ENCODE peak calls at places on chromosomes 2 and 18, in four cellular contexts. F is GM20000, D is bronchial epithelial cell, X is ovary. W is an unnamed sample.

GRCh38 chr18:49238433-49239042 is 221.9 kb downstream of the DYM start:
- DNase-seq in F (no peak), D (peak), X (no peak), W (no peak)

GRCh38 chr2:181122601-181123000 is 142.2 kb downstream of the UBE2E3 start:
- DNase-seq in F (no peak), D (no peak), X (no peak), W (no peak)

GRCh38 chr18:56068030-56068671 is 480.2 kb upstream of the TCF4 start:
- DNase-seq in F (no peak), D (peak), X (peak), W (no peak)

GRCh38 chr18:45774065-45774521 is 50.1 kb downstream of the SLC14A1 start:
- DNase-seq in F (no peak), D (peak), X (no peak), W (no peak)

GRCh38 chr2:85797959-85798358 is 44.2 kb downstream of the ATOH8 start:
- DNase-seq in F (no peak), D (peak), X (peak), W (no peak)

GRCh38 chr2:157725856-157726255 is 97.2 kb upstream of the ACVR1C start:
- DNase-seq in F (no peak), D (no peak), X (no peak), W (no peak)

GRCh38 chr2:239312741-239313246 is 88.0 kb downstream of the HDAC4 start:
- DNase-seq in F (no peak), D (no peak), X (peak), W (peak)

GRCh38 chr2:54503192-54503591 is 47.1 kb downstream of the SPTBN1 start:
- DNase-seq in F (peak), D (peak), X (peak), W (no peak)

GRCh38 chr2:221530653-221531037 is 41.5 kb downstream of the EPHA4 start:
- DNase-seq in F (no peak), D (no peak), X (no peak), W (no peak)

GRCh38 chr2:4674007-4674406 is 970.6 kb downstream of the DCDC2C start:
- DNase-seq in F (no peak), D (no peak), X (no peak), W (no peak)

GRCh38 chr2:159714586-159714930 is 2.3 kb downstream of the MARCHF7 start:
- DNase-seq in F (no peak), D (no peak), X (no peak), W (no peak)

GRCh38 chr2:106996136-106996769 is 110.3 kb upstream of the ST6GAL2 start:
- DNase-seq in F (no peak), D (no peak), X (no peak), W (no peak)

GRCh38 chr2:132886574-132886973 is 216.6 kb upstream of the LYPD1 start:
- DNase-seq in F (no peak), D (no peak), X (no peak), W (no peak)

GRCh38 chr2:120053891-120054290 is 41.0 kb downstream of the EPB41L5 start:
- DNase-seq in F (no peak), D (peak), X (no peak), W (no peak)

GRCh38 chr2:36965751-36966369 is 476 bp downstream of the STRN start:
- DNase-seq in F (peak), D (peak), X (no peak), W (no peak)

GRCh38 chr2:106192752-106193490 is 1.2 kb downstream of the UXS1 start:
- DNase-seq in F (peak), D (peak), X (no peak), W (no peak)

GRCh38 chr2:144111443-144111842 is 408.5 kb downstream of the ZEB2 start:
- DNase-seq in F (no peak), D (no peak), X (no peak), W (no peak)

GRCh38 chr18:48933578-48934399 is 17.0 kb downstream of the SMAD7 start:
- DNase-seq in F (no peak), D (no peak), X (peak), W (no peak)

GRCh38 chr18:13653746-13654455 is 72.5 kb downstream of the FAM210A start:
- DNase-seq in F (no peak), D (no peak), X (no peak), W (no peak)

GRCh38 chr2:175004980-175005832 is at the start of gene CHN1:
- DNase-seq in F (peak), D (no peak), X (peak), W (peak)
- TF ChIP-seq CTCF in F (no peak), D (no peak), X (no peak), W (peak)

GRCh38 chr2:195657634-195658540 is 861 bp downstream of the SLC39A10 start:
- DNase-seq in F (peak), D (peak), X (peak), W (peak)
- TF ChIP-seq CTCF in F (no peak), D (no peak), X (no peak), W (no peak)

DNA sequence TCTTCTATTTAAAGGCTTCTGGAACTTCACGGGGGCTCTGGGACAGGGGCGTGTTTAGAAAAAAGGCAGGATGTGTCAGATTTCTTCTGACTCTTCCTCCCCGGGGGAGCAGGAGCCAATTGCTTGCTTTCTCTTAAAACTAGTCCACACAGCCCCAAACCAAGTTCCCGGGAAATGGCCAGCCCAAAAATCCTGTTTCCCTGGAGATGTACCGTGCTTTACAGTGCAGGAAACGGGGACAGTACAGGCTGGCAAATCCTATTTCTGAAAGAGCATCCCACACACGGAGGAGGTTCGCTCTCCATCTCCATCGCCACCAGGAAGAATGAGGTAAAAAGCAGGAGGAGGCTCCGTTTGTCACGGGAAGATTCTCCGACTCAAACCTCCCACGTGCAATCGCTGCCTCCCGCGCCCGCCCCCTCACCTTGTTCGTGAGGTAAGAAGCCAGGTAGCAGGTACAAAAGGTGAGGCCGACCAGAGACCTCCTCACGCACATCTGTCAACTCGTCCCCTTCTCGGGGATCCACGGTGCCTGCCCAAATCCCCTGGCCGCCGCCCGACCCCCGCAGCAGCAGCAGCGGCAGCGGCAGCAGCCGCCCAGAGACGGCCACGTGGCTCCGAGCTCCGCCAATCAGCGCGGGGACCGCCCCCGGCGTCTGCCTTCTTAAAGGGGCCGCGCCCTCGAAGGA is 15.6 kb upstream of the RIOK3 start:
- DNase-seq in F (peak), D (peak), X (peak), W (peak)
- TF ChIP-seq CTCF in F (no peak), D (no peak), X (no peak), W (no peak)

DNA sequence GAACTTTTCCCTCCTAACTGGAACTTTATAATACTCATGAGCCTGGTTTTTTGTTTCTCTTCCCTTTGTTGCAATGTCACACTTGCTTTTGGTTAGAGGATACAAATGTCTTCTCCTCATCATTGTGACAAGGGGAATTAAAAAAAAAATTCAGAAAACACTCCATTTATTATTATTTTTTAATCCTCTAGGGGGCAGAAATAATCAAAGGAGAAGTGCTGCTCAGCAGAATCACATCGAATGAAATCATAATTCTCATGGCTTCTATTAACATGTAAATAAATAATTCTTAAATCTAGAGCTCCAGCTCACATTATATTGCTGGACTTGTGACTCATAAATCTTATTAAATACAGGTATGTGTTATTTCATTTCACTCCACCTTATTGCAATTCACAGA is 273.8 kb downstream of the TRIB2 start:
- DNase-seq in F (no peak), D (no peak), X (no peak), W (no peak)
- TF ChIP-seq CTCF in F (no peak), D (no peak), X (no peak), W (peak)

GRCh38 chr2:73291461-73292315 is 1.7 kb downstream of the EGR4 start:
- DNase-seq in F (peak), D (no peak), X (no peak), W (no peak)
- TF ChIP-seq CTCF in F (no peak), D (peak), X (no peak), W (no peak)

W was measured in osteocyte.